ENCODE peak calls at places on chromosomes 4 and X, in ten cellular contexts. I, P, A, Y, X, N, J, H, M and C are unnamed samples.

GRCh38 chr4:3871181-3871852 is 105.1 kb downstream of the ADRA2C start:
- DNase-seq in I (peak; percentile 75), P (peak; percentile 30), A (no peak), Y (no peak), X (no peak), N (peak; percentile 50), J (no peak), H (peak; percentile 73), M (no peak), C (no peak)

GRCh38 chr4:151034829-151035228 is 19.7 kb upstream of the LRBA start:
- DNase-seq in I (no peak), P (no peak), A (no peak), Y (no peak), X (no peak), N (no peak), J (no peak), H (no peak), M (no peak), C (no peak)

GRCh38 chrX:98380556-98380955 is 1496.8 kb downstream of the RPA4 start:
- DNase-seq in I (no peak), P (no peak), A (no peak), Y (no peak), X (no peak), N (no peak), J (no peak), H (no peak), M (no peak), C (no peak)

GRCh38 chr4:177001271-177002175 is 208.8 kb upstream of the VEGFC start:
- DNase-seq in I (peak; percentile 15), P (no peak), A (no peak), Y (no peak), X (no peak), N (no peak), J (peak; percentile 67), H (no peak), M (no peak), C (no peak)

GRCh38 chr4:54568184-54568583 is 89.6 kb upstream of the KIT start:
- DNase-seq in I (no peak), P (no peak), A (no peak), Y (no peak), X (no peak), N (no peak), J (peak; percentile 84), H (no peak), M (no peak), C (no peak)

GRCh38 chr4:188781655-188782054 is 642.4 kb downstream of the TRIML1 start:
- DNase-seq in I (peak; percentile 32), P (peak; percentile 6), A (no peak), Y (no peak), X (no peak), N (no peak), J (no peak), H (no peak), M (no peak), C (peak; percentile 0)

GRCh38 chr4:185792384-185793146 is 19.4 kb downstream of the SORBS2 start:
- DNase-seq in I (peak; percentile 46), P (no peak), A (no peak), Y (no peak), X (no peak), N (no peak), J (peak; percentile 98), H (no peak), M (no peak), C (no peak)

GRCh38 chr4:51963871-51964513 is 56.2 kb downstream of the LRRC66 start:
- DNase-seq in I (no peak), P (no peak), A (no peak), Y (no peak), X (no peak), N (no peak), J (no peak), H (no peak), M (no peak), C (no peak)

GRCh38 chr4:83282049-83282535 is 2.5 kb downstream of the COQ2 start:
- DNase-seq in I (peak; percentile 24), P (peak; percentile 47), A (peak; percentile 20), Y (no peak), X (peak; percentile 11), N (no peak), J (peak; percentile 39), H (no peak), M (peak; percentile 42), C (no peak)

GRCh38 chr4:39062094-39062493 is at the start of gene KLHL5:
- DNase-seq in I (peak; percentile 46), P (no peak), A (no peak), Y (no peak), X (no peak), N (no peak), J (peak; percentile 41), H (no peak), M (no peak), C (no peak)

GRCh38 chr4:8855781-8856245 is 15.8 kb downstream of the HMX1 start:
- DNase-seq in I (peak; percentile 37), P (no peak), A (no peak), Y (no peak), X (no peak), N (peak; percentile 17), J (no peak), H (no peak), M (no peak), C (no peak)

GRCh38 chr4:101604976-101605375 is 185.6 kb upstream of the BANK1 start:
- DNase-seq in I (no peak), P (no peak), A (no peak), Y (no peak), X (no peak), N (no peak), J (peak; percentile 59), H (no peak), M (no peak), C (no peak)

GRCh38 chr4:52984469-52984868 is 122.4 kb downstream of the RASL11B start:
- DNase-seq in I (no peak), P (no peak), A (no peak), Y (no peak), X (no peak), N (no peak), J (peak; percentile 33), H (no peak), M (no peak), C (no peak)

GRCh38 chr4:145513020-145513621 is 31.5 kb downstream of the SMAD1 start:
- DNase-seq in I (no peak), P (no peak), A (no peak), Y (no peak), X (no peak), N (no peak), J (no peak), H (no peak), M (no peak), C (peak; percentile 60)

GRCh38 chr4:87669373-87669772 is 19.3 kb downstream of the DMP1 start:
- DNase-seq in I (no peak), P (no peak), A (no peak), Y (no peak), X (no peak), N (no peak), J (no peak), H (no peak), M (no peak), C (no peak)

GRCh38 chrX:80879143-80879542 is 69.5 kb upstream of the BRWD3 start:
- DNase-seq in I (peak; percentile 55), P (peak; percentile 64), A (peak; percentile 9), Y (no peak), X (no peak), N (no peak), J (no peak), H (no peak), M (no peak), C (peak; percentile 7)

GRCh38 chrX:40784516-40785151 is 49.3 kb upstream of the MED14 start:
- DNase-seq in I (no peak), P (no peak), A (no peak), Y (no peak), X (no peak), N (no peak), J (no peak), H (no peak), M (no peak), C (no peak)

GRCh38 chr4:3681191-3681590 is 85.0 kb upstream of the ADRA2C start:
- DNase-seq in I (no peak), P (no peak), A (no peak), Y (no peak), X (no peak), N (peak; percentile 29), J (no peak), H (no peak), M (no peak), C (no peak)

GRCh38 chrX:104335765-104336164 is 81.0 kb upstream of the ESX1 start:
- DNase-seq in I (no peak), P (no peak), A (no peak), Y (no peak), X (no peak), N (no peak), J (peak; percentile 95), H (no peak), M (no peak), C (no peak)

GRCh38 chr4:99946346-99947189 is at the start of gene DNAJB14:
- DNase-seq in I (peak; percentile 82), P (peak; percentile 79), A (peak; percentile 64), Y (peak; percentile 58), X (peak; percentile 74), N (peak; percentile 91), J (peak; percentile 75), H (peak; percentile 83), M (peak; percentile 71), C (peak; percentile 45)

GRCh38 chrX:47597222-47597621 is 15.0 kb downstream of the TIMP1 start:
- DNase-seq in I (no peak), P (no peak), A (no peak), Y (no peak), X (no peak), N (no peak), J (no peak), H (no peak), M (no peak), C (no peak)

GRCh38 chr4:1349359-1350168 is 2.6 kb downstream of the UVSSA start:
- DNase-seq in I (no peak), P (no peak), A (no peak), Y (no peak), X (no peak), N (no peak), J (no peak), H (no peak), M (no peak), C (no peak)

GRCh38 chr4:187174749-187175148 is 451.1 kb upstream of the FAT1 start:
- DNase-seq in I (no peak), P (no peak), A (no peak), Y (no peak), X (no peak), N (no peak), J (no peak), H (no peak), M (no peak), C (no peak)

GRCh38 chr4:98203406-98204235 is 57.6 kb upstream of the RAP1GDS1 start:
- DNase-seq in I (peak; percentile 8), P (no peak), A (no peak), Y (no peak), X (no peak), N (no peak), J (no peak), H (no peak), M (no peak), C (no peak)

GRCh38 chr4:94446386-94446785 is 5.4 kb upstream of the PDLIM5 start:
- DNase-seq in I (no peak), P (no peak), A (no peak), Y (no peak), X (no peak), N (no peak), J (peak; percentile 92), H (no peak), M (no peak), C (no peak)

GRCh38 chr4:8710946-8711345 is 118.4 kb downstream of the CPZ start:
- DNase-seq in I (no peak), P (no peak), A (no peak), Y (no peak), X (no peak), N (no peak), J (no peak), H (peak; percentile 58), M (no peak), C (no peak)

GRCh38 chr4:102759835-102760644 is 728 bp downstream of the MANBA start:
- DNase-seq in I (peak; percentile 27), P (peak; percentile 13), A (peak; percentile 15), Y (peak; percentile 80), X (no peak), N (no peak), J (peak; percentile 59), H (no peak), M (no peak), C (no peak)

GRCh38 chr4:158649111-158649680 is 22.5 kb downstream of the C4orf46 start:
- DNase-seq in I (no peak), P (no peak), A (no peak), Y (no peak), X (no peak), N (no peak), J (no peak), H (no peak), M (no peak), C (no peak)